ENCODE peak calls at places on chromosomes 7 and 10, in eight cellular contexts. N, A, F, R, T, Z, K and P are unnamed samples.

GRCh38 chr7:90717286-90718060 is 121.4 kb downstream of the CDK14 start:
- DNase-seq in R (no peak), A (peak), K (no peak), T (no peak), F (no peak), Z (no peak), N (peak), P (peak)

GRCh38 chr10:111102381-111102973 is 25.6 kb downstream of the ADRA2A start:
- DNase-seq in N (no peak), A (no peak), R (no peak), K (no peak), F (no peak), Z (no peak), T (no peak), P (no peak)

GRCh38 chr7:110646814-110647213 is 444.1 kb upstream of the LRRN3 start:
- DNase-seq in Z (no peak), R (no peak), F (no peak), A (no peak), K (no peak), N (no peak), T (no peak), P (no peak)

GRCh38 chr7:128259131-128260056 is 18.3 kb downstream of the LEP start:
- DNase-seq in R (peak), F (peak), A (no peak), N (peak), K (no peak), Z (no peak), T (no peak), P (peak)

GRCh38 chr7:156379242-156380070 is 261.1 kb upstream of the RNF32 start:
- DNase-seq in A (no peak), K (no peak), F (peak), N (no peak), Z (no peak), R (peak), T (no peak), P (no peak)

GRCh38 chr10:115998301-115998700 is 274.7 kb downstream of the GFRA1 start:
- DNase-seq in T (no peak), F (no peak), A (no peak), K (no peak), Z (no peak), R (no peak), N (no peak), P (no peak)

GRCh38 chr7:100897111-100897608 is 1.5 kb upstream of the ACHE start:
- DNase-seq in K (no peak), F (peak), T (no peak), N (no peak), A (no peak), Z (peak), R (no peak), P (no peak)

GRCh38 chr7:44958645-44959344 is 20.0 kb downstream of the MYO1G start:
- DNase-seq in K (no peak), Z (no peak), N (peak), A (no peak), F (no peak), R (no peak), T (no peak), P (no peak)

GRCh38 chr7:138886501-138886917 is 88.5 kb upstream of the ATP6V0A4 start:
- DNase-seq in A (peak), N (peak), K (no peak), Z (no peak), T (peak), R (no peak), F (peak), P (peak)

GRCh38 chr10:88938938-88939337 is 13.6 kb downstream of the ACTA2 start:
- DNase-seq in K (no peak), F (no peak), A (no peak), T (no peak), N (no peak), Z (no peak), R (no peak), P (no peak)

GRCh38 chr7:31051598-31052503 is at the start of gene ADCYAP1R1:
- DNase-seq in Z (peak), T (no peak), A (no peak), R (no peak), N (no peak), F (no peak), K (no peak), P (no peak)

GRCh38 chr10:60194421-60194820 is 195.3 kb downstream of the ANK3 start:
- DNase-seq in Z (no peak), A (no peak), T (no peak), R (no peak), N (no peak), F (no peak), K (no peak), P (no peak)

GRCh38 chr7:8214162-8214897 is 47.6 kb downstream of the ICA1 start:
- DNase-seq in F (no peak), K (no peak), T (no peak), A (peak), R (no peak), Z (no peak), N (peak), P (peak)

GRCh38 chr10:5619366-5620211 is 46.8 kb downstream of the ASB13 start:
- DNase-seq in N (peak), R (peak), K (no peak), A (peak), Z (no peak), T (no peak), F (no peak), P (no peak)

GRCh38 chr7:55065079-55065478 is 46.3 kb downstream of the EGFR start:
- DNase-seq in K (no peak), T (peak), Z (peak), N (peak), R (no peak), F (peak), A (peak), P (peak)

GRCh38 chr10:73591935-73592699 is 975 bp upstream of the USP54 start:
- DNase-seq in F (peak), N (no peak), Z (no peak), R (peak), T (no peak), K (no peak), A (peak), P (no peak)

GRCh38 chr7:2856388-2857169 is 12.5 kb upstream of the GNA12 start:
- DNase-seq in R (no peak), K (no peak), F (peak), A (no peak), Z (no peak), T (no peak), N (no peak), P (no peak)

GRCh38 chr7:4607321-4607729 is 74.8 kb upstream of the FOXK1 start:
- DNase-seq in F (no peak), K (no peak), A (no peak), Z (no peak), R (peak), T (no peak), N (peak), P (no peak)

GRCh38 chr10:89378006-89378627 is at the start of gene IFIT1B:
- DNase-seq in K (no peak), R (no peak), A (no peak), Z (no peak), T (no peak), F (no peak), N (no peak), P (no peak)

GRCh38 chr10:109837384-109837783 is 85.9 kb downstream of the XPNPEP1 start:
- DNase-seq in A (no peak), R (no peak), Z (no peak), N (no peak), K (no peak), F (no peak), T (no peak), P (no peak)

GRCh38 chr7:20343211-20343610 is 12.5 kb downstream of the ITGB8 start:
- DNase-seq in R (no peak), N (no peak), F (no peak), A (no peak), K (no peak), Z (no peak), T (no peak), P (no peak)
- TF ChIP-seq CTCF in R (no peak), N (peak), F (no peak), A (peak), K (no peak), Z (no peak), T (no peak), P (no peak)

GRCh38 chr10:104327745-104328635 is 10.3 kb downstream of the ITPRIP start:
- DNase-seq in R (peak), K (no peak), N (peak), T (no peak), F (no peak), Z (no peak), A (peak), P (peak)
- TF ChIP-seq CTCF in R (no peak), K (no peak), N (peak), T (peak), F (no peak), Z (no peak), A (peak), P (peak)

DNA sequence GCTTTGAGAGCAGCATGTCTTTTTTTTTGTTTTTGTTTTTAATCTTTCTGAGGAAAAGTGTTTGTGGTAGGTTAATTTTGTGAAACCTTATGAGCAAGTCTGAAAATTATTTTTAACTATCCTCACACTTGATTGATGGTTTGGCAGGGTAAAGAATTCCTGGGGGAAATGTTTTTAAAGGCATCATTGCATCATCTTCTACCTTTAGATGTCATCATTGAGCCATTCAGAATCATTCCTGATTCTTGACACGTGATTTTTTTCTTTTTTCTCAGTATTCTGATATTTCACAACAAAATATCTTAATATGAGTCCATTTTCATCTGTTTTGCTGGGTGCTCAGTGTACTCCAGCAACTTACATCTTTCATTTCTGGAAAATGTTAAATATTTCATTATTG is 28.3 kb downstream of the PALS2 start:
- DNase-seq in A (no peak), R (no peak), F (no peak), N (peak), K (no peak), Z (no peak), T (no peak), P (no peak)
- TF ChIP-seq CTCF in A (no peak), R (no peak), F (no peak), N (no peak), K (no peak), Z (no peak), T (no peak), P (no peak)

DNA sequence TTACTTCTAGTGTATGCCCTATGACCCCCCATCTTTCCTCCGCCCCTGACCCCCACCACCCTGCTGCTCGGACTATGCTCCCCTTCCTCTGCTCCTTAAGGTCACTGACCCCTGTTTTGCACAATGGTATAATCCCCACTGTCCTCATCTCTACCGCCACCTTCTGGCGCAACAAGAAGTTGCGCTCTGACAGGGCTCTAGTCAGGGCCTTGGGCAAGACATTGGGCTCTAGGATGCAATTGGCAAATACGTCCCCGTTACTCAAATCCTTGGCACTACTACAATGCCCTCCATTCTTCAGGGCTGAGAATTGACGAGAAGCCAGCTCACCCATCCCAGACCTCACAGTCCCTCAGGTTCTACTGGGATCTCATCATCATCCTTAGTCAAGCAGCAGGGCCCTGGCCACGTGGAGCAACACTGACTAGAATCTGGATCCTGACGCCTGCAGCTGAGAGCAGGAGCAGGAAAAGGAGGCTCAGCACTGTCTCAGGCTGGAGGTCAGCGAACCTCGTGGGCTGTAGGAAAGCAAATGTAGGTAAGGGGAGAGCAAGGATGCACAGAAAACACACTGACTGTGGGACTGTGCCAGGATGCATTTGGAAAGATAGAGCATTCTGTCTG is 10.6 kb downstream of the LRIT2 start:
- DNase-seq in A (no peak), K (no peak), N (no peak), F (no peak), Z (no peak), T (no peak), R (no peak), P (no peak)
- TF ChIP-seq CTCF in A (peak), K (peak), N (peak), F (no peak), Z (no peak), T (no peak), R (no peak), P (peak)

GRCh38 chr10:34032564-34032963 is 698.1 kb upstream of the NRP1 start:
- DNase-seq in T (no peak), K (no peak), F (no peak), N (no peak), R (no peak), Z (no peak), A (no peak), P (no peak)
- TF ChIP-seq CTCF in T (no peak), K (no peak), F (no peak), N (no peak), R (no peak), Z (no peak), A (no peak), P (no peak)